ENCODE peak calls at places on chromosomes 11 and 22, in ten cellular contexts. K is tibial artery, L is fibroblast of lung, Y is left ventricle myocardium inferior, Q is HCT116, N is coronary artery, C is ovary, X is AG04450, E is heart left ventricle, F is AG10803. A is an unnamed sample.

GRCh38 chr11:12060385-12060980 is 49.9 kb upstream of the MICAL2 start:
- DNase-seq in K (no peak), L (no peak), Y (no peak), Q (no peak), N (no peak), C (no peak), X (no peak), E (no peak), F (no peak), A (no peak)

GRCh38 chr22:26835929-26836528 is 178.6 kb downstream of the MIAT start:
- DNase-seq in K (no peak), L (no peak), Y (no peak), Q (peak), N (no peak), C (no peak), X (no peak), E (no peak), F (peak), A (peak)

GRCh38 chr22:24536089-24536488 is 18.8 kb downstream of the GUCD1 start:
- DNase-seq in K (no peak), L (no peak), Y (no peak), Q (no peak), N (no peak), C (no peak), X (no peak), E (no peak), F (no peak), A (peak)

GRCh38 chr11:14905104-14906033 is 13.3 kb upstream of the CYP2R1 start:
- DNase-seq in K (peak), L (peak), Y (peak), Q (no peak), N (peak), C (peak), X (no peak), E (peak), F (peak), A (peak)

GRCh38 chr11:117914398-117914761 is 14.8 kb downstream of the TMPRSS13 start:
- DNase-seq in K (peak), L (no peak), Y (no peak), Q (no peak), N (peak), C (no peak), X (no peak), E (no peak), F (no peak), A (no peak)

GRCh38 chr22:19122752-19123492 is 710 bp upstream of the DGCR2 start:
- DNase-seq in K (peak), L (peak), Y (no peak), Q (no peak), N (no peak), C (no peak), X (no peak), E (no peak), F (no peak), A (no peak)

GRCh38 chr11:107501713-107502112 is 44.1 kb upstream of the CWF19L2 start:
- DNase-seq in K (no peak), L (no peak), Y (no peak), Q (no peak), N (no peak), C (no peak), X (no peak), E (no peak), F (no peak), A (no peak)

GRCh38 chr11:112658521-112658920 is 302.7 kb upstream of the NCAM1 start:
- DNase-seq in K (no peak), L (no peak), Y (no peak), Q (no peak), N (no peak), C (no peak), X (no peak), E (no peak), F (no peak), A (no peak)

GRCh38 chr11:102577182-102577581 is 46.6 kb upstream of the MMP7 start:
- DNase-seq in K (no peak), L (peak), Y (no peak), Q (no peak), N (no peak), C (no peak), X (no peak), E (no peak), F (peak), A (peak)

GRCh38 chr11:30960387-30960992 is 374.3 kb upstream of the MPPED2 start:
- DNase-seq in K (no peak), L (peak), Y (no peak), Q (peak), N (no peak), C (no peak), X (no peak), E (no peak), F (peak), A (peak)

GRCh38 chr11:27304514-27304913 is 58.5 kb downstream of the CCDC34 start:
- DNase-seq in K (no peak), L (no peak), Y (no peak), Q (no peak), N (no peak), C (no peak), X (no peak), E (no peak), F (no peak), A (no peak)

GRCh38 chr11:67120881-67121710 is 2.0 kb downstream of the KDM2A start:
- DNase-seq in K (peak), L (peak), Y (no peak), Q (no peak), N (no peak), C (no peak), X (no peak), E (no peak), F (peak), A (peak)

GRCh38 chr11:68818181-68818580 is 23.5 kb downstream of the CPT1A start:
- DNase-seq in K (no peak), L (no peak), Y (no peak), Q (no peak), N (no peak), C (no peak), X (no peak), E (no peak), F (no peak), A (no peak)

GRCh38 chr11:68822546-68822945 is 19.2 kb downstream of the CPT1A start:
- DNase-seq in K (no peak), L (no peak), Y (no peak), Q (no peak), N (no peak), C (no peak), X (no peak), E (no peak), F (no peak), A (no peak)

GRCh38 chr11:68825603-68826002 is 16.1 kb downstream of the CPT1A start:
- DNase-seq in K (no peak), L (no peak), Y (no peak), Q (peak), N (no peak), C (no peak), X (no peak), E (no peak), F (no peak), A (no peak)

GRCh38 chr11:68819362-68819761 is 22.4 kb downstream of the CPT1A start:
- DNase-seq in K (no peak), L (no peak), Y (no peak), Q (no peak), N (no peak), C (no peak), X (no peak), E (no peak), F (no peak), A (no peak)

GRCh38 chr11:68821670-68822069 is 20.0 kb downstream of the CPT1A start:
- DNase-seq in K (no peak), L (no peak), Y (no peak), Q (no peak), N (no peak), C (no peak), X (no peak), E (no peak), F (no peak), A (no peak)
- TF ChIP-seq CTCF in K (no peak), L (no peak), Y (no peak), Q (peak), N (no peak), C (no peak), X (peak), E (no peak), F (no peak), A (no peak)

DNA sequence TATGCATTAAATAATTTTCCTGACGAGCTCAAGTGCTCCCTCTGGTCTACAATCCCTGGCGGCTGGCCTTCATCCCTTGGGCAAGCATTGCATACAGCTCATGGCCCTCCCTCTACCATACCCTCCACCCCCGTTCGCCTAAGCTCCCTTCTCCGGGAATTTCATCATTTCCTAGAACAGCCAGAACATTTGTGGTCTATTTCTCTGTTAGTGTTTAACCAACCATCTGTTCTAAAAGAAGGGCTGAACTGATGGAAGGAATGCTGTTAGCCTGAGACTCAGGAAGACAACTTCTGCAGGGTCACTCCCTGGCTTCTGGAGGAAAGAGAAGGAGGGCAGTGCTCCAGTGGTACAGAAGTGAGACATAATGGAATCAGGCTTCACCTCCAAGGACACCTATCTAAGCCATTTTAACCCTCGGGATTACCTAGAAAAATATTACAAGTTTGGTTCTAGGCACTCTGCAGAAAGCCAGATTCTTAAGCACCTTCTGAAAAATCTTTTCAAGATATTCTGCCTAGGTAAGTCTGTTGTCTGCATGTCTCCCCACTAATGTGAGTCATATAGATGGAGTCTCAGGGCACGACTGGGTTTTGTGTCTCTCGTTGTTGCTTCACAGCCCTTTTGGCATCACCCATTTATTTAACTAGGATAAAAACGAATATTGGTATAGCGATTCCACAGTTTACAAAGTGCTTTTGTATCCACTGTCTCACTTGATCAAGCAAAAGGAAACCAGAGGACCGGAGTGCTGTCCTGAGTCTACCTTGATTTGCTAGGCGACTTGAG is at the start of gene NNMT:
- DNase-seq in K (peak), L (peak), Y (peak), Q (no peak), N (peak), C (peak), X (peak), E (peak), F (peak), A (peak)
- H3K4me3 ChIP-seq in K (peak), L (peak), Y (peak), Q (no peak), N (peak), C (peak), X (peak), E (peak), F (peak), A (peak)

DNA sequence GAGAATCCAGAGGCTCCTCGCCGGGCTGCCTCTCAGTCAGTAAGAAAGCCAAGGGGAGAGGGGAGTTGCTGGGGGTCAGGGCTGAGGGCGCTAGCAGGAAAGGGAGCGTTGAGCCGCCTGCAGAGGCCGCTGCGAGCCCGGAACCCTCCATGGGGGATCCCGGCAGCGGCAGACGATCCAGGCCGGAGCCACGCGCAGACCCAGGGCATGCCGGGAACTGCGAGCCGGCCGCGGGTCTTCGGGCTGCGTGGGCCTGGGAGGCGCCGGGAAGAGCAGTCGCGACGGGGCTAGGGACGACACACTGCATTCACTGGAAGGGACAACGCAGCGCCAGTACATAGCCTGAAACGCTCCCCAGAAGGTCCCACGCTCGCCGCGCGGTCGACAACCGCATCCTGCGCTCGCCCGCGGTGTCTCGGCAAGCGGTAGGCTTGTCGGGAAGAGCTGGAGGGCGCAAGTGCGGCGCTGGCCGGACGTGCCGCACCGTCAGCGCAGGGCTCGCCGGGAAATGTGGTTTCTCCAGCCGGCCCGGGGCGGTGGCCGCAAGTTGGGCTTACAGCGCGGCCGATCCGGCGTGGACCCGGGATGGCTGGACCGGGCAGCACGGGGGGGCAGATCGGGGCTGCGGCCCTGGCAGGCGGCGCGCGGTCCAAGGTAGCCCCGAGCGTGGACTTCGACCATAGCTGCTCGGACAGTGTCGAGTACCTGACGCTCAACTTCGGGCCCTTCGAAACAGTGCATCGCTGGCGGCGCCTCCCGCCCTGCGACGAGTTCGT is at the start of gene LZTR1:
- DNase-seq in K (peak), L (peak), Y (peak), Q (peak), N (peak), C (peak), X (peak), E (peak), F (peak), A (peak)
- TF ChIP-seq CTCF in K (peak), L (peak), Y (peak), Q (peak), N (peak), C (peak), X (peak), E (peak), F (peak), A (peak)

GRCh38 chr11:73350908-73351636 is 25.1 kb upstream of the RELT start:
- DNase-seq in K (no peak), L (peak), Y (peak), Q (peak), N (no peak), C (peak), X (peak), E (no peak), F (peak), A (peak)

GRCh38 chr11:73347067-73347466 is 29.1 kb upstream of the RELT start:
- DNase-seq in K (no peak), L (no peak), Y (no peak), Q (no peak), N (no peak), C (no peak), X (no peak), E (no peak), F (no peak), A (no peak)

GRCh38 chr11:73346186-73346935 is 29.8 kb upstream of the RELT start:
- DNase-seq in K (no peak), L (no peak), Y (no peak), Q (no peak), N (no peak), C (no peak), X (no peak), E (no peak), F (no peak), A (no peak)

GRCh38 chr11:73348838-73349237 is 27.4 kb upstream of the RELT start:
- DNase-seq in K (no peak), L (no peak), Y (no peak), Q (no peak), N (no peak), C (no peak), X (no peak), E (no peak), F (no peak), A (no peak)

GRCh38 chr11:73349633-73350032 is 26.6 kb upstream of the RELT start:
- DNase-seq in K (no peak), L (no peak), Y (no peak), Q (no peak), N (no peak), C (no peak), X (no peak), E (no peak), F (no peak), A (no peak)
- H3K4me3 ChIP-seq in K (no peak), L (no peak), Y (no peak), Q (no peak), N (no peak), C (no peak), X (no peak), E (no peak), F (no peak), A (no peak)

GRCh38 chr11:848380-848931 is 5.8 kb downstream of the TSPAN4 start:
- DNase-seq in K (no peak), L (no peak), Y (no peak), Q (no peak), N (no peak), C (peak), X (no peak), E (no peak), F (no peak), A (no peak)
- TF ChIP-seq CTCF in K (peak), L (peak), Y (peak), Q (peak), N (peak), C (peak), X (peak), E (peak), F (peak), A (peak)

DNA sequence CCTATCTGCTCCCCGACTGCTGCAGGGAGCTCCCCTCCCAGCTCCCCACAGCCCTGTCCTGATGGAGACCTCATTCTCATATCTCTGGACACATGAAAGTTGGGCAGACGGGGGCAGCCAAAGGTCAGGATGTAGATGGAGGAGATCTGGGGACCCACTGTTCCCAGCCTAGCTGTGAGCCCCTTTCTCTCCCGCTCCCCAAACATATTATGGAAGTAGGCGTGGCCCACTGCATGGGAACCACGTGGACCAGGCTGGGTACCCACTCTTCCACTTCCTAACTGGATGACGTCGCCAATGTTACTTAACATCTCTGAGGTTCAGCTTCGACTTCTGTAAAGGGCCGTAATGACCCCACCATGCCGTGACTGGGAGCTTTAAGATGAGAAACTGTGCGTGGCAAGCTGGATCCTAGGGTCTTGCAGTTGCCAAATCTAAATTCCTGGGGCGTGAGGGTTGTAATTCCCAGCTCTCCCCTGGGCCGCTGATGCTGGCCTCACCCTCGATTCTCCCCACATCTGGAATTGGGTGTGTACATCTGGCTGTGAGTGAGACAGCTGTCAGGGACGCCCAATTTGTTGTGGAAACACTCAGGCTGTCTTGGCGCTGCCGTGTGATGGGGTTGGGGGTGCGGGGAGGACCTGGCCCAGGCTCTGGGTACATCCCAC is 1.8 kb downstream of the CDC42EP2 start:
- DNase-seq in K (no peak), L (peak), Y (peak), Q (no peak), N (no peak), C (peak), X (peak), E (peak), F (peak), A (peak)
- H3K4me3 ChIP-seq in K (peak), L (peak), Y (peak), Q (peak), N (peak), C (peak), X (peak), E (peak), F (peak), A (peak)